ENCODE peak calls at places on chromosomes 5 and 9, in five cellular contexts. K is stimulated activated CD8-positive, alpha-beta memory T cell treated with anti-CD3 and anti-CD28 coated beads, Interleukin-12 subunit alpha, Interleukin-12 subunit beta, amount 100 ng/mL, for 4 hours; S is activated naive CD8-positive, alpha-beta T cell treated with anti-CD3 and anti-CD28 coated beads, Interleukin-2, amount 10 ng/mL, durations not matched to agents 7 days and 5 days; J is activated T-cell treated with anti-CD3 and anti-CD28 coated beads for 1 hour; M is ureter. H is an unnamed sample.

GRCh38 chr9:121809356-121810050 is 158.1 kb downstream of the DAB2IP start:
- DNase-seq in K (no peak), S (no peak), J (no peak), M (no peak), H (no peak)

GRCh38 chr5:74903165-74903787 is 37.1 kb upstream of the FAM169A start:
- DNase-seq in K (no peak), S (peak), J (no peak), M (peak), H (peak)

GRCh38 chr5:109852371-109853160 is 162.8 kb downstream of the MAN2A1 start:
- DNase-seq in K (no peak), S (no peak), J (no peak), M (no peak), H (no peak)

GRCh38 chr5:78009937-78010527 is 233.9 kb upstream of the TBCA start:
- DNase-seq in K (no peak), S (no peak), J (no peak), M (no peak), H (no peak)

GRCh38 chr9:70389642-70390266 is 24.7 kb downstream of the KLF9 start:
- DNase-seq in K (no peak), S (no peak), J (no peak), M (no peak), H (peak)

GRCh38 chr5:149956685-149957084 is 3.9 kb upstream of the SLC26A2 start:
- DNase-seq in K (no peak), S (no peak), J (no peak), M (no peak), H (no peak)

GRCh38 chr9:102044133-102044532 is 305.7 kb upstream of the GRIN3A start:
- DNase-seq in K (no peak), S (no peak), J (no peak), M (no peak), H (no peak)

GRCh38 chr9:135819905-135820304 is 87.4 kb downstream of the CAMSAP1 start:
- DNase-seq in K (no peak), S (peak), J (no peak), M (no peak), H (no peak)

H was measured in bronchial epithelial cell.